ENCODE peak calls at places on chromosomes 2 and 18, in five cellular contexts. L is D341Med, H is cardiac muscle cell, F is NCI-H1436 treated with DMSO at 0.1 percent for 48 hours, K is HS-27A. N is an unnamed sample.

GRCh38 chr2:53782681-53783080 is 4.1 kb downstream of the ASB3 start:
- DNase-seq in K (no peak), H (no peak), F (no peak), L (no peak), N (no peak)

GRCh38 chr18:36831139-36831538 is 2.2 kb downstream of the KIAA1328 start:
- DNase-seq in H (no peak), F (no peak), L (no peak), K (no peak), N (peak; percentile 34)

GRCh38 chr18:73842795-73843394 is 304.7 kb downstream of the FBXO15 start:
- DNase-seq in K (no peak), H (peak; percentile 76), L (peak; percentile 83), F (no peak), N (peak; percentile 51)

GRCh38 chr2:84827978-84828575 is 52.8 kb downstream of the TRABD2A start:
- DNase-seq in F (no peak), H (no peak), K (no peak), L (no peak), N (no peak)

GRCh38 chr2:69969991-69970390 is 8.6 kb upstream of the ASPRV1 start:
- DNase-seq in H (no peak), F (no peak), K (no peak), L (no peak), N (no peak)

GRCh38 chr2:200396726-200397348 is 90.3 kb downstream of the SPATS2L start:
- DNase-seq in K (no peak), H (no peak), F (no peak), L (no peak), N (no peak)

GRCh38 chr2:138121769-138122661 is 157.7 kb downstream of the HNMT start:
- DNase-seq in L (no peak), K (no peak), H (no peak), F (no peak), N (no peak)

GRCh38 chr2:236682651-236683422 is 113.2 kb downstream of the ACKR3 start:
- DNase-seq in L (no peak), H (no peak), F (no peak), K (no peak), N (no peak)

GRCh38 chr2:96413067-96413722 is 77.6 kb downstream of the NCAPH start:
- DNase-seq in F (no peak), L (no peak), H (no peak), K (no peak), N (no peak)

GRCh38 chr2:201072201-201072530 is 365 bp downstream of the NDUFB3 start:
- DNase-seq in F (no peak), H (no peak), L (no peak), K (no peak), N (no peak)

GRCh38 chr2:8120979-8121825 is 560.7 kb upstream of the ID2 start:
- DNase-seq in L (no peak), K (peak; percentile 4), H (no peak), F (no peak), N (no peak)

GRCh38 chr2:238947920-238948710 is 100.2 kb downstream of the TWIST2 start:
- DNase-seq in L (no peak), F (no peak), K (no peak), H (no peak), N (no peak)

GRCh38 chr2:55112229-55113016 is 62.2 kb upstream of the RTN4 start:
- DNase-seq in K (no peak), F (no peak), L (no peak), H (no peak), N (peak; percentile 87)

N was measured in dermis microvascular lymphatic vessel endothelial cell.